ENCODE peak calls at places on chromosomes 13 and 19, in seven cellular contexts. One of them, this sample, is unnamed.

GRCh38 chr13:23960566-23961156 is 63.4 kb upstream of the C1QTNF9B start:
- DNase-seq in fibroblast of lung: peak
- DNase-seq in activated CD4-positive, CD25-positive, alpha-beta regulatory T cell: no peak
- DNase-seq in ACHN: peak
- DNase-seq in uterus: no peak
- DNase-seq in GOT3: no peak
- DNase-seq in GM03348: peak
- DNase-seq in this sample: peak

GRCh38 chr13:49113526-49114286 is 106.4 kb upstream of the MLNR start:
- DNase-seq in GOT3: no peak
- DNase-seq in GM03348: peak
- DNase-seq in ACHN: peak
- DNase-seq in fibroblast of lung: peak
- DNase-seq in activated CD4-positive, CD25-positive, alpha-beta regulatory T cell: no peak
- DNase-seq in uterus: no peak
- DNase-seq in this sample: no peak

GRCh38 chr19:17159466-17160393 is 55.4 kb upstream of the USE1 start:
- DNase-seq in uterus: no peak
- DNase-seq in ACHN: no peak
- DNase-seq in fibroblast of lung: peak
- DNase-seq in GOT3: no peak
- DNase-seq in activated CD4-positive, CD25-positive, alpha-beta regulatory T cell: no peak
- DNase-seq in GM03348: no peak
- DNase-seq in this sample: no peak

GRCh38 chr13:72864142-72865035 is 82.5 kb downstream of the PIBF1 start:
- DNase-seq in GM03348: peak
- DNase-seq in activated CD4-positive, CD25-positive, alpha-beta regulatory T cell: no peak
- DNase-seq in GOT3: no peak
- DNase-seq in uterus: no peak
- DNase-seq in ACHN: no peak
- DNase-seq in fibroblast of lung: peak
- DNase-seq in this sample: no peak

GRCh38 chr13:29964181-29964845 is 113.9 kb upstream of the UBL3 start:
- DNase-seq in activated CD4-positive, CD25-positive, alpha-beta regulatory T cell: no peak
- DNase-seq in uterus: no peak
- DNase-seq in GOT3: no peak
- DNase-seq in fibroblast of lung: no peak
- DNase-seq in ACHN: no peak
- DNase-seq in GM03348: no peak
- DNase-seq in this sample: no peak

GRCh38 chr19:30227071-30227621 is 145.0 kb upstream of the ZNF536 start:
- DNase-seq in activated CD4-positive, CD25-positive, alpha-beta regulatory T cell: no peak
- DNase-seq in fibroblast of lung: no peak
- DNase-seq in uterus: no peak
- DNase-seq in ACHN: no peak
- DNase-seq in GM03348: no peak
- DNase-seq in GOT3: no peak
- DNase-seq in this sample: peak

GRCh38 chr13:105721056-105721455 is 814.4 kb downstream of the EFNB2 start:
- DNase-seq in fibroblast of lung: peak
- DNase-seq in GM03348: no peak
- DNase-seq in activated CD4-positive, CD25-positive, alpha-beta regulatory T cell: no peak
- DNase-seq in ACHN: no peak
- DNase-seq in GOT3: no peak
- DNase-seq in uterus: no peak
- DNase-seq in this sample: no peak

GRCh38 chr13:91079190-91079589 is 268.3 kb upstream of the MIR17HG start:
- DNase-seq in GOT3: no peak
- DNase-seq in fibroblast of lung: no peak
- DNase-seq in activated CD4-positive, CD25-positive, alpha-beta regulatory T cell: no peak
- DNase-seq in uterus: no peak
- DNase-seq in GM03348: no peak
- DNase-seq in ACHN: no peak
- DNase-seq in this sample: no peak

GRCh38 chr19:33404916-33405315 is 31.4 kb downstream of the CEBPG start:
- DNase-seq in ACHN: no peak
- DNase-seq in activated CD4-positive, CD25-positive, alpha-beta regulatory T cell: no peak
- DNase-seq in GM03348: no peak
- DNase-seq in uterus: no peak
- DNase-seq in GOT3: no peak
- DNase-seq in fibroblast of lung: no peak
- DNase-seq in this sample: no peak

GRCh38 chr13:44698076-44698475 is 121.9 kb upstream of the TSC22D1 start:
- DNase-seq in fibroblast of lung: no peak
- DNase-seq in ACHN: no peak
- DNase-seq in activated CD4-positive, CD25-positive, alpha-beta regulatory T cell: no peak
- DNase-seq in GOT3: no peak
- DNase-seq in GM03348: no peak
- DNase-seq in uterus: no peak
- DNase-seq in this sample: no peak

GRCh38 chr19:51441410-51442390 is 16.6 kb downstream of the SIGLEC8 start:
- DNase-seq in fibroblast of lung: no peak
- DNase-seq in GOT3: no peak
- DNase-seq in activated CD4-positive, CD25-positive, alpha-beta regulatory T cell: peak
- DNase-seq in uterus: no peak
- DNase-seq in ACHN: no peak
- DNase-seq in GM03348: no peak
- DNase-seq in this sample: no peak

GRCh38 chr13:33526718-33527117 is 241.2 kb upstream of the STARD13 start:
- DNase-seq in ACHN: no peak
- DNase-seq in fibroblast of lung: no peak
- DNase-seq in GOT3: no peak
- DNase-seq in activated CD4-positive, CD25-positive, alpha-beta regulatory T cell: no peak
- DNase-seq in GM03348: no peak
- DNase-seq in uterus: no peak
- DNase-seq in this sample: no peak

GRCh38 chr13:24670927-24671326 is 9.3 kb upstream of the ATP12A start:
- DNase-seq in uterus: no peak
- DNase-seq in GM03348: peak
- DNase-seq in fibroblast of lung: no peak
- DNase-seq in ACHN: peak
- DNase-seq in GOT3: no peak
- DNase-seq in activated CD4-positive, CD25-positive, alpha-beta regulatory T cell: no peak
- DNase-seq in this sample: peak

GRCh38 chr13:105929486-105929885 is 606.0 kb downstream of the EFNB2 start:
- DNase-seq in GM03348: no peak
- DNase-seq in uterus: no peak
- DNase-seq in activated CD4-positive, CD25-positive, alpha-beta regulatory T cell: no peak
- DNase-seq in ACHN: no peak
- DNase-seq in GOT3: no peak
- DNase-seq in fibroblast of lung: no peak
- DNase-seq in this sample: no peak

GRCh38 chr19:28066161-28066560 is 1146.8 kb downstream of the UQCRFS1 start:
- DNase-seq in uterus: no peak
- DNase-seq in GM03348: no peak
- DNase-seq in fibroblast of lung: no peak
- DNase-seq in GOT3: no peak
- DNase-seq in activated CD4-positive, CD25-positive, alpha-beta regulatory T cell: no peak
- DNase-seq in ACHN: no peak
- DNase-seq in this sample: peak

GRCh38 chr13:96089749-96090239 is at the start of gene HS6ST3:
- DNase-seq in ACHN: peak
- DNase-seq in fibroblast of lung: no peak
- DNase-seq in uterus: peak
- DNase-seq in GOT3: no peak
- DNase-seq in activated CD4-positive, CD25-positive, alpha-beta regulatory T cell: no peak
- DNase-seq in GM03348: no peak
- DNase-seq in this sample: peak

GRCh38 chr19:51702754-51703654 is 9.9 kb downstream of the SPACA6 start:
- DNase-seq in GM03348: peak
- DNase-seq in ACHN: no peak
- DNase-seq in activated CD4-positive, CD25-positive, alpha-beta regulatory T cell: no peak
- DNase-seq in fibroblast of lung: no peak
- DNase-seq in GOT3: no peak
- DNase-seq in uterus: peak
- DNase-seq in this sample: peak

GRCh38 chr19:35254341-35255297 is 5.8 kb downstream of the LSR start:
- DNase-seq in ACHN: no peak
- DNase-seq in activated CD4-positive, CD25-positive, alpha-beta regulatory T cell: no peak
- DNase-seq in uterus: peak
- DNase-seq in GM03348: no peak
- DNase-seq in fibroblast of lung: no peak
- DNase-seq in GOT3: no peak
- DNase-seq in this sample: no peak

GRCh38 chr13:110279684-110280083 is 27.3 kb downstream of the COL4A1 start:
- DNase-seq in GOT3: no peak
- DNase-seq in uterus: no peak
- DNase-seq in fibroblast of lung: no peak
- DNase-seq in GM03348: no peak
- DNase-seq in ACHN: no peak
- DNase-seq in activated CD4-positive, CD25-positive, alpha-beta regulatory T cell: no peak
- DNase-seq in this sample: peak

GRCh38 chr13:68358218-68358817 is 1128.2 kb upstream of the PCDH9 start:
- DNase-seq in fibroblast of lung: no peak
- DNase-seq in ACHN: no peak
- DNase-seq in uterus: no peak
- DNase-seq in GM03348: no peak
- DNase-seq in activated CD4-positive, CD25-positive, alpha-beta regulatory T cell: no peak
- DNase-seq in GOT3: no peak
- DNase-seq in this sample: no peak

GRCh38 chr19:38559428-38560401 is 58.0 kb downstream of the MAP4K1 start:
- DNase-seq in fibroblast of lung: no peak
- DNase-seq in GM03348: no peak
- DNase-seq in GOT3: no peak
- DNase-seq in activated CD4-positive, CD25-positive, alpha-beta regulatory T cell: peak
- DNase-seq in uterus: no peak
- DNase-seq in ACHN: peak
- DNase-seq in this sample: no peak

GRCh38 chr13:84609716-84610115 is 727.4 kb upstream of the SLITRK1 start:
- DNase-seq in fibroblast of lung: peak
- DNase-seq in uterus: no peak
- DNase-seq in GOT3: no peak
- DNase-seq in activated CD4-positive, CD25-positive, alpha-beta regulatory T cell: no peak
- DNase-seq in GM03348: peak
- DNase-seq in ACHN: peak
- DNase-seq in this sample: no peak

GRCh38 chr13:98595134-98595533 is 18.2 kb upstream of the STK24 start:
- DNase-seq in uterus: no peak
- DNase-seq in GOT3: no peak
- DNase-seq in ACHN: no peak
- DNase-seq in fibroblast of lung: no peak
- DNase-seq in activated CD4-positive, CD25-positive, alpha-beta regulatory T cell: no peak
- DNase-seq in GM03348: no peak
- DNase-seq in this sample: no peak

GRCh38 chr19:44865196-44865767 is 19.2 kb downstream of the NECTIN2 start:
- DNase-seq in uterus: no peak
- DNase-seq in fibroblast of lung: no peak
- DNase-seq in GOT3: no peak
- DNase-seq in ACHN: no peak
- DNase-seq in activated CD4-positive, CD25-positive, alpha-beta regulatory T cell: no peak
- DNase-seq in GM03348: no peak
- DNase-seq in this sample: no peak

GRCh38 chr19:35279985-35280821 is 2.1 kb upstream of the HAMP start:
- DNase-seq in GOT3: no peak
- DNase-seq in fibroblast of lung: no peak
- DNase-seq in uterus: no peak
- DNase-seq in activated CD4-positive, CD25-positive, alpha-beta regulatory T cell: no peak
- DNase-seq in GM03348: no peak
- DNase-seq in ACHN: no peak
- DNase-seq in this sample: no peak

GRCh38 chr19:48795855-48796142 is 15.0 kb downstream of the BCAT2 start:
- DNase-seq in uterus: peak
- DNase-seq in GM03348: peak
- DNase-seq in GOT3: no peak
- DNase-seq in fibroblast of lung: no peak
- DNase-seq in activated CD4-positive, CD25-positive, alpha-beta regulatory T cell: no peak
- DNase-seq in ACHN: no peak
- DNase-seq in this sample: no peak

GRCh38 chr13:38042771-38043170 is 173.2 kb upstream of the TRPC4 start:
- DNase-seq in ACHN: no peak
- DNase-seq in GM03348: peak
- DNase-seq in uterus: no peak
- DNase-seq in activated CD4-positive, CD25-positive, alpha-beta regulatory T cell: no peak
- DNase-seq in fibroblast of lung: no peak
- DNase-seq in GOT3: no peak
- DNase-seq in this sample: no peak

GRCh38 chr19:18637644-18638630 is 1.1 kb downstream of the KLHL26 start:
- DNase-seq in fibroblast of lung: no peak
- DNase-seq in GM03348: no peak
- DNase-seq in ACHN: peak
- DNase-seq in uterus: no peak
- DNase-seq in activated CD4-positive, CD25-positive, alpha-beta regulatory T cell: no peak
- DNase-seq in GOT3: no peak
- DNase-seq in this sample: no peak

GRCh38 chr19:13864223-13864512 is 12.8 kb upstream of the NANOS3 start:
- DNase-seq in activated CD4-positive, CD25-positive, alpha-beta regulatory T cell: no peak
- DNase-seq in uterus: no peak
- DNase-seq in fibroblast of lung: no peak
- DNase-seq in ACHN: no peak
- DNase-seq in GM03348: no peak
- DNase-seq in GOT3: no peak
- DNase-seq in this sample: no peak

GRCh38 chr13:114282143-114282685 is 813 bp downstream of the UPF3A start:
- DNase-seq in GOT3: no peak
- DNase-seq in fibroblast of lung: peak
- DNase-seq in uterus: no peak
- DNase-seq in ACHN: peak
- DNase-seq in GM03348: peak
- DNase-seq in activated CD4-positive, CD25-positive, alpha-beta regulatory T cell: peak
- DNase-seq in this sample: peak

GRCh38 chr13:100483836-100484381 is 104.7 kb downstream of the GGACT start:
- DNase-seq in activated CD4-positive, CD25-positive, alpha-beta regulatory T cell: no peak
- DNase-seq in fibroblast of lung: no peak
- DNase-seq in GOT3: no peak
- DNase-seq in GM03348: no peak
- DNase-seq in uterus: no peak
- DNase-seq in ACHN: no peak
- DNase-seq in this sample: no peak

GRCh38 chr13:34764246-34764645 is 177.8 kb upstream of the NBEA start:
- DNase-seq in GOT3: no peak
- DNase-seq in ACHN: no peak
- DNase-seq in fibroblast of lung: no peak
- DNase-seq in GM03348: no peak
- DNase-seq in activated CD4-positive, CD25-positive, alpha-beta regulatory T cell: no peak
- DNase-seq in uterus: no peak
- DNase-seq in this sample: no peak